ENCODE peak calls at places on chromosomes 2 and 18, in nine cellular contexts. I is A172, Y is ACHN, S is NCI-H510A treated with DMSO at 0.1 percent for 48 hours, K is left ventricle myocardium superior, A is mesothelial cell of epicardium, U is adrenal gland, Q is activated gamma-delta T cell treated with Interleukin-2 at 50 U/mL for 16 hours, G is NCI-H748 treated with DMSO at 0.1 percent for 48 hours. O is an unnamed sample.
A peak's percentile ranks its signal among the peaks of the same experiment; 100 is the strongest.

GRCh38 chr18:56217406-56217805 is 421.0 kb downstream of the TXNL1 start:
- DNase-seq in Q (no peak), U (no peak), Y (no peak), A (no peak), S (no peak), K (no peak), G (no peak), I (no peak), O (no peak)

GRCh38 chr2:176553685-176554106 is 284.5 kb downstream of the MTX2 start:
- DNase-seq in G (peak; percentile 81), I (peak; percentile 80), S (no peak), K (peak; percentile 73), U (peak; percentile 83), Q (peak; percentile 16), Y (peak; percentile 84), A (no peak), O (peak; percentile 38)

GRCh38 chr18:22332590-22332989 is 85.1 kb downstream of the CTAGE1 start:
- DNase-seq in Y (peak; percentile 33), S (no peak), Q (no peak), A (no peak), G (no peak), I (no peak), K (no peak), U (no peak), O (no peak)

GRCh38 chr18:56257215-56257614 is 381.2 kb downstream of the TXNL1 start:
- DNase-seq in Y (no peak), K (no peak), U (no peak), S (no peak), A (no peak), G (no peak), Q (no peak), I (peak; percentile 69), O (peak; percentile 37)

GRCh38 chr2:43086451-43087221 is 139.8 kb downstream of the ZFP36L2 start:
- DNase-seq in U (peak; percentile 67), G (no peak), A (no peak), Q (no peak), K (peak; percentile 70), S (no peak), I (peak; percentile 99), Y (peak; percentile 99), O (peak; percentile 98)

GRCh38 chr18:69580107-69580506 is 179.4 kb downstream of the DOK6 start:
- DNase-seq in I (peak; percentile 1), S (peak; percentile 68), G (no peak), Q (no peak), K (no peak), Y (no peak), A (no peak), U (no peak), O (no peak)

GRCh38 chr2:123518387-123518786 is 506.7 kb upstream of the CNTNAP5 start:
- DNase-seq in U (no peak), Y (no peak), Q (no peak), K (no peak), I (no peak), S (no peak), G (no peak), A (no peak), O (no peak)

GRCh38 chr18:9952633-9953416 is 39.0 kb downstream of the VAPA start:
- DNase-seq in S (no peak), Y (peak; percentile 27), A (no peak), G (no peak), K (no peak), I (peak; percentile 64), Q (no peak), U (no peak), O (peak; percentile 63)

GRCh38 chr2:118016911-118017310 is 3.0 kb upstream of the CCDC93 start:
- DNase-seq in Q (no peak), A (no peak), G (no peak), K (no peak), U (no peak), Y (no peak), S (no peak), I (no peak), O (no peak)

GRCh38 chr2:176911-177310 is 86.9 kb downstream of the SH3YL1 start:
- DNase-seq in I (peak; percentile 44), Q (no peak), S (no peak), A (no peak), U (no peak), G (no peak), Y (no peak), K (no peak), O (peak; percentile 28)

GRCh38 chr2:144554811-144555210 is 34.9 kb upstream of the ZEB2 start:
- DNase-seq in S (no peak), Y (no peak), Q (no peak), I (peak; percentile 12), U (no peak), K (no peak), A (no peak), G (peak; percentile 23), O (no peak)

GRCh38 chr18:57839942-57840381 is 36.8 kb upstream of the ATP8B1 start:
- DNase-seq in Y (no peak), S (no peak), I (peak; percentile 42), A (no peak), K (no peak), Q (no peak), G (no peak), U (no peak), O (no peak)

GRCh38 chr2:120342451-120342850 is 3.5 kb upstream of the INHBB start:
- DNase-seq in K (no peak), Q (no peak), U (no peak), G (no peak), A (no peak), Y (no peak), I (no peak), S (no peak), O (no peak)

GRCh38 chr18:76134631-76135030 is 360.4 kb downstream of the ZNF516 start:
- DNase-seq in K (no peak), Q (no peak), S (no peak), Y (no peak), A (no peak), G (no peak), I (no peak), U (no peak), O (no peak)

GRCh38 chr2:126399001-126399400 is 257.0 kb upstream of the GYPC start:
- DNase-seq in U (no peak), A (no peak), S (no peak), Q (peak; percentile 10), K (no peak), G (no peak), I (no peak), Y (no peak), O (no peak)

GRCh38 chr2:237861-238260 is 26.0 kb downstream of the SH3YL1 start:
- DNase-seq in I (no peak), S (no peak), G (no peak), Q (no peak), A (no peak), K (no peak), Y (no peak), U (no peak), O (no peak)

GRCh38 chr2:31260870-31261269 is 26.9 kb downstream of the EHD3 start:
- DNase-seq in Y (no peak), Q (no peak), I (no peak), K (no peak), G (no peak), A (no peak), S (no peak), U (no peak), O (no peak)

GRCh38 chr18:71831039-71831438 is 713.1 kb downstream of the CBLN2 start:
- DNase-seq in K (no peak), Q (no peak), I (peak; percentile 55), A (no peak), Y (no peak), G (no peak), S (no peak), U (no peak), O (no peak)

GRCh38 chr2:226873826-226874225 is 38.0 kb downstream of the RHBDD1 start:
- DNase-seq in K (no peak), A (no peak), Y (no peak), S (no peak), G (no peak), U (no peak), Q (no peak), I (no peak), O (no peak)

GRCh38 chr18:54946149-54946581 is 13.1 kb downstream of the CCDC68 start:
- DNase-seq in S (peak; percentile 13), G (no peak), A (no peak), K (no peak), I (peak; percentile 25), Y (peak; percentile 6), Q (no peak), U (peak; percentile 29), O (no peak)

GRCh38 chr2:48430528-48430927 is 99.4 kb upstream of the STON1 start:
- DNase-seq in K (no peak), U (no peak), G (no peak), Y (no peak), I (no peak), A (no peak), S (no peak), Q (no peak), O (no peak)

GRCh38 chr2:159042115-159042850 is 73.8 kb downstream of the TANC1 start:
- DNase-seq in S (no peak), K (peak; percentile 67), Y (no peak), Q (no peak), I (no peak), G (no peak), U (no peak), A (no peak), O (no peak)

GRCh38 chr18:34709631-34710429 is at the start of gene DTNA:
- DNase-seq in Q (no peak), U (peak; percentile 28), I (peak; percentile 55), Y (peak; percentile 24), K (no peak), G (peak; percentile 88), S (peak; percentile 56), A (no peak), O (peak; percentile 89)

GRCh38 chr18:56637897-56638231 is 528 bp downstream of the TXNL1 start:
- DNase-seq in K (no peak), U (peak; percentile 32), S (no peak), Q (no peak), G (no peak), I (no peak), Y (peak; percentile 9), A (no peak), O (no peak)

O was measured in kidney epithelial cell.